ENCODE peak calls at places on chromosomes 7 and 10, in ten cellular contexts. E is cardiac muscle cell, D is HAP-1, Y is skeletal muscle cell, P is esophagus squamous epithelium, N is GM23248, T is spleen, F is astrocyte of the spinal cord, U is prostate gland, C is PC-3. G is an unnamed sample.

GRCh38 chr10:17961551-17962422 is 10.1 kb downstream of the SLC39A12 start:
- DNase-seq in E (no peak), D (no peak), Y (peak), P (no peak), N (peak), T (no peak), F (peak), U (no peak), C (peak), G (no peak)

GRCh38 chr7:74051629-74052410 is 23.8 kb downstream of the ELN start:
- DNase-seq in E (peak), D (peak), Y (no peak), P (no peak), N (no peak), T (peak), F (no peak), U (no peak), C (peak), G (peak)

GRCh38 chr7:106179256-106179655 is 67.1 kb upstream of the SYPL1 start:
- DNase-seq in E (no peak), D (no peak), Y (no peak), P (no peak), N (no peak), T (no peak), F (no peak), U (no peak), C (no peak), G (no peak)

GRCh38 chr10:51705774-51706173 is 6.4 kb upstream of the CSTF2T start:
- DNase-seq in E (no peak), D (no peak), Y (no peak), P (no peak), N (peak), T (no peak), F (no peak), U (no peak), C (no peak), G (no peak)

GRCh38 chr10:32376780-32377179 is 29.8 kb upstream of the EPC1 start:
- DNase-seq in E (no peak), D (no peak), Y (no peak), P (no peak), N (peak), T (no peak), F (no peak), U (no peak), C (no peak), G (no peak)

GRCh38 chr10:110042181-110042580 is 34.4 kb downstream of the ADD3 start:
- DNase-seq in E (no peak), D (no peak), Y (no peak), P (no peak), N (peak), T (no peak), F (peak), U (no peak), C (no peak), G (no peak)

GRCh38 chr10:118870467-118871243 is 115.9 kb upstream of the CACUL1 start:
- DNase-seq in E (peak), D (no peak), Y (peak), P (no peak), N (peak), T (no peak), F (peak), U (no peak), C (peak), G (no peak)

GRCh38 chr10:124639206-124639605 is 105.0 kb downstream of the FAM53B start:
- DNase-seq in E (no peak), D (no peak), Y (no peak), P (no peak), N (no peak), T (peak), F (no peak), U (no peak), C (no peak), G (no peak)

GRCh38 chr7:94436018-94436604 is 41.4 kb downstream of the COL1A2 start:
- DNase-seq in E (peak), D (peak), Y (no peak), P (no peak), N (peak), T (no peak), F (peak), U (peak), C (peak), G (peak)

GRCh38 chr7:47100148-47100547 is 481.8 kb downstream of the TNS3 start:
- DNase-seq in E (no peak), D (no peak), Y (no peak), P (no peak), N (no peak), T (no peak), F (no peak), U (no peak), C (no peak), G (no peak)
- H3K4me3 ChIP-seq in E (no peak), D (no peak), Y (no peak), P (no peak), N (peak), T (no peak), F (no peak), U (no peak), C (peak), G (no peak)

DNA sequence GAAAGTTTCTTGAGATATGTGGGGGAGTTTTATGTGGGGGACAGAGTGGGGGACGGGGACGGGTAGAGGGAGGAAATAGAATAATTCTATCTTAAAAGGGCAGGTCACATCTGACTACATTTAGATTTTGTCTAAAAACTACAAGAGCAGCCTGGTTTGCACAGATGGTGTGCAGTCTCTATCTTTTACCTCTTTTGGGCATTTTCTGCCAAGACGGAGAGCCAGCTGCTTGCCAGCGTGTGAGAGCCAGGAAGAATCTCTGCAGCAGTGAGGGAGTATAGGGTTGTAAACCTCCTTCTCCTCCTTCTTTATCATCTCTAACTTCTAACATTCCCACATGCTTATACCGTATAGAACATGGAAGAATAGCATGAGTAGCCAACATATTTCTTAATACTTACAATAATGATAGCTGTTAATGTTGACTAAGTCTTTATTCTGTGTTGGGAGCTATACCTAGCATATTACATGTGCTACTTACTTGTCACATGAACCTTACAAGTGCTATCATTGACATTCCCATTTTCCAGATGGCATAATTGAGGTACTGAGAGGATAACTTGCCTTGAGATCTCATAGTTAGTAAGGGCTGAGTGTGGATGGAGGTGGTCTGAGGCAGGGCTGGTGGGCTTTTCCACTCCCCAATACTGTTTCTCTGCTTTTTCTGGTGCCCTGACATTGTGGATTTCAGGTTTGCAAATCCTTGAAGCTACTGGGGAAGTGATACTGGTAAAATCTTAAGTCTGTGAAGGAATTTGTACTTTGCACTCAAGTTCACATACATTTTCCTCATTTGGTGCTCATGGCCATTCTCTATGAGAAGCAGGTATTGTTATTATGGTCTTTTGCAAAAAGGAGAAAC is 1.1 kb downstream of the ENTPD1 start:
- DNase-seq in E (no peak), D (no peak), Y (no peak), P (no peak), N (no peak), T (no peak), F (no peak), U (no peak), C (no peak), G (no peak)
- H3K4me3 ChIP-seq in E (no peak), D (no peak), Y (no peak), P (peak), N (no peak), T (peak), F (no peak), U (no peak), C (no peak), G (no peak)

GRCh38 chr7:100431286-100431735 is 1.7 kb downstream of the MEPCE start:
- DNase-seq in E (no peak), D (no peak), Y (no peak), P (no peak), N (no peak), T (peak), F (no peak), U (no peak), C (no peak), G (no peak)
- H3K4me3 ChIP-seq in E (no peak), D (no peak), Y (peak), P (peak), N (peak), T (peak), F (no peak), U (no peak), C (peak), G (no peak)

GRCh38 chr7:55534262-55534915 is 37.9 kb downstream of the VOPP1 start:
- DNase-seq in E (no peak), D (no peak), Y (peak), P (peak), N (peak), T (peak), F (peak), U (no peak), C (peak), G (no peak)

GRCh38 chr7:55532150-55532917 is 40.0 kb downstream of the VOPP1 start:
- DNase-seq in E (no peak), D (no peak), Y (no peak), P (no peak), N (no peak), T (no peak), F (no peak), U (no peak), C (peak), G (no peak)

GRCh38 chr7:55533050-55533728 is 39.1 kb downstream of the VOPP1 start:
- DNase-seq in E (no peak), D (no peak), Y (peak), P (no peak), N (peak), T (peak), F (peak), U (no peak), C (peak), G (no peak)

GRCh38 chr7:55534916-55535636 is 37.2 kb downstream of the VOPP1 start:
- DNase-seq in E (no peak), D (no peak), Y (no peak), P (no peak), N (no peak), T (peak), F (no peak), U (no peak), C (no peak), G (no peak)

GRCh38 chr7:55533729-55534080 is 38.6 kb downstream of the VOPP1 start:
- DNase-seq in E (no peak), D (no peak), Y (no peak), P (no peak), N (no peak), T (no peak), F (no peak), U (no peak), C (no peak), G (no peak)
- H3K4me3 ChIP-seq in E (no peak), D (no peak), Y (no peak), P (no peak), N (no peak), T (no peak), F (no peak), U (no peak), C (no peak), G (no peak)

GRCh38 chr10:49679480-49679893 is at the start of gene C10orf53:
- DNase-seq in E (peak), D (peak), Y (no peak), P (no peak), N (peak), T (no peak), F (peak), U (no peak), C (no peak), G (peak)
- H3K4me3 ChIP-seq in E (peak), D (no peak), Y (peak), P (no peak), N (peak), T (no peak), F (peak), U (no peak), C (no peak), G (no peak)

GRCh38 chr10:9634466-9634865 is 1383.2 kb upstream of the CELF2 start:
- DNase-seq in E (no peak), D (no peak), Y (peak), P (no peak), N (peak), T (no peak), F (peak), U (no peak), C (no peak), G (no peak)
- H3K4me3 ChIP-seq in E (no peak), D (no peak), Y (no peak), P (no peak), N (no peak), T (no peak), F (no peak), U (no peak), C (no peak), G (no peak)

GRCh38 chr7:127620406-127621233 is 2.7 kb upstream of the PAX4 start:
- DNase-seq in E (no peak), D (no peak), Y (no peak), P (no peak), N (no peak), T (no peak), F (peak), U (no peak), C (no peak), G (no peak)

GRCh38 chr7:127619681-127620405 is 1.9 kb upstream of the PAX4 start:
- DNase-seq in E (no peak), D (no peak), Y (no peak), P (no peak), N (peak), T (no peak), F (peak), U (no peak), C (no peak), G (no peak)

GRCh38 chr7:127616709-127617108 is 1.2 kb downstream of the PAX4 start:
- DNase-seq in E (no peak), D (no peak), Y (no peak), P (no peak), N (no peak), T (no peak), F (no peak), U (no peak), C (no peak), G (no peak)

GRCh38 chr7:127618042-127618441 is at the start of gene PAX4:
- DNase-seq in E (no peak), D (no peak), Y (no peak), P (no peak), N (no peak), T (no peak), F (no peak), U (no peak), C (no peak), G (no peak)

GRCh38 chr7:127618775-127619174 is 833 bp upstream of the PAX4 start:
- DNase-seq in E (no peak), D (no peak), Y (no peak), P (no peak), N (no peak), T (no peak), F (no peak), U (no peak), C (no peak), G (no peak)
- H3K4me3 ChIP-seq in E (no peak), D (no peak), Y (no peak), P (no peak), N (no peak), T (no peak), F (no peak), U (no peak), C (no peak), G (no peak)